ENCODE peak calls at places on chromosome 14, in ten cellular contexts. X, F, L, D, E, R, N, P, B and G are unnamed samples.

GRCh38 chr14:104650057-104650980 is 39.1 kb upstream of the INF2 start:
- DNase-seq in X (no peak), F (peak), L (peak), D (peak), E (no peak), R (peak), N (peak), P (peak), B (peak), G (peak)

GRCh38 chr14:70858641-70859040 is 48.6 kb upstream of the PCNX1 start:
- DNase-seq in X (no peak), F (no peak), L (no peak), D (no peak), E (no peak), R (no peak), N (no peak), P (no peak), B (no peak), G (no peak)

GRCh38 chr14:32813401-32813800 is 125.3 kb upstream of the NPAS3 start:
- DNase-seq in X (no peak), F (no peak), L (peak), D (no peak), E (no peak), R (no peak), N (peak), P (no peak), B (no peak), G (no peak)

GRCh38 chr14:71645656-71646055 is 286.6 kb upstream of the RGS6 start:
- DNase-seq in X (no peak), F (no peak), L (no peak), D (no peak), E (no peak), R (no peak), N (no peak), P (no peak), B (no peak), G (no peak)

GRCh38 chr14:101222362-101223090 is 319.0 kb upstream of the RTL1 start:
- DNase-seq in X (no peak), F (no peak), L (no peak), D (no peak), E (no peak), R (no peak), N (no peak), P (no peak), B (no peak), G (no peak)

GRCh38 chr14:74491952-74492351 is 1.2 kb downstream of the NPC2 start:
- DNase-seq in X (no peak), F (no peak), L (no peak), D (peak), E (no peak), R (no peak), N (peak), P (no peak), B (no peak), G (no peak)

GRCh38 chr14:74946659-74947281 is 8.6 kb downstream of the PGF start:
- DNase-seq in X (no peak), F (no peak), L (no peak), D (no peak), E (no peak), R (no peak), N (no peak), P (no peak), B (no peak), G (no peak)

GRCh38 chr14:31084385-31084784 is 58.2 kb upstream of the STRN3 start:
- DNase-seq in X (no peak), F (no peak), L (no peak), D (peak), E (no peak), R (peak), N (no peak), P (no peak), B (no peak), G (no peak)

GRCh38 chr14:72741836-72742681 is 151.8 kb downstream of the DPF3 start:
- DNase-seq in X (no peak), F (no peak), L (no peak), D (no peak), E (no peak), R (no peak), N (no peak), P (no peak), B (no peak), G (no peak)

GRCh38 chr14:76236172-76237130 is 84.7 kb downstream of the GPATCH2L start:
- DNase-seq in X (no peak), F (no peak), L (no peak), D (no peak), E (no peak), R (no peak), N (no peak), P (no peak), B (no peak), G (no peak)

GRCh38 chr14:94051115-94051514 is 25.0 kb downstream of the OTUB2 start:
- DNase-seq in X (no peak), F (no peak), L (peak), D (no peak), E (peak), R (no peak), N (peak), P (no peak), B (no peak), G (peak)

GRCh38 chr14:39974036-39974435 is 541.8 kb upstream of the FBXO33 start:
- DNase-seq in X (no peak), F (no peak), L (no peak), D (no peak), E (no peak), R (no peak), N (no peak), P (no peak), B (no peak), G (no peak)

GRCh38 chr14:21268612-21269251 is 510 bp downstream of the HNRNPC start:
- DNase-seq in X (no peak), F (no peak), L (peak), D (peak), E (peak), R (peak), N (peak), P (no peak), B (no peak), G (peak)

GRCh38 chr14:23544511-23545447 is 6.8 kb downstream of the ZFHX2 start:
- DNase-seq in X (no peak), F (no peak), L (no peak), D (no peak), E (no peak), R (peak), N (no peak), P (no peak), B (no peak), G (peak)